ENCODE peak calls at places on chromosomes 2 and 18, in ten cellular contexts. I is Right ventricle myocardium inferior, A is pancreas, R is GM10248, L is tibial artery, S is RWPE1, D is midbrain, T is left ventricle myocardium superior, F is NCI-H1417, V is M059J. Q is an unnamed sample.

GRCh38 chr2:177474904-177475474 is 82.4 kb downstream of the AGPS start:
- DNase-seq in F (no peak), L (no peak), I (no peak), R (no peak), D (no peak), A (no peak), V (peak; percentile 67), S (peak; percentile 19), T (no peak), Q (peak; percentile 76)

GRCh38 chr2:174280596-174280995 is 32.3 kb upstream of the OLA1 start:
- DNase-seq in T (no peak), F (no peak), A (no peak), V (no peak), S (no peak), R (no peak), L (no peak), I (no peak), D (no peak), Q (no peak)

GRCh38 chr2:126802774-126803421 is 95.8 kb upstream of the TEX51 start:
- DNase-seq in F (no peak), D (no peak), V (no peak), L (no peak), T (no peak), I (no peak), A (no peak), R (no peak), S (no peak), Q (no peak)

GRCh38 chr2:209368924-209369323 is 54.9 kb upstream of the MAP2 start:
- DNase-seq in L (peak; percentile 27), F (no peak), S (peak; percentile 87), R (no peak), V (peak; percentile 100), I (no peak), T (peak; percentile 30), D (no peak), A (peak; percentile 65), Q (peak; percentile 100)

GRCh38 chr2:16559263-16559662 is 106.4 kb downstream of the CYRIA start:
- DNase-seq in T (no peak), F (no peak), L (no peak), D (no peak), R (no peak), V (no peak), A (no peak), S (no peak), I (no peak), Q (no peak)

GRCh38 chr2:17573806-17574175 is 33.3 kb downstream of the VSNL1 start:
- DNase-seq in A (no peak), L (no peak), V (no peak), R (no peak), I (no peak), S (no peak), F (no peak), T (no peak), D (no peak), Q (no peak)

GRCh38 chr2:121237336-121237979 is 47.5 kb downstream of the TFCP2L1 start:
- DNase-seq in S (no peak), V (no peak), L (no peak), D (no peak), I (no peak), R (no peak), F (no peak), A (peak; percentile 50), T (peak; percentile 36), Q (no peak)

GRCh38 chr18:59460060-59460395 is 101.0 kb upstream of the LMAN1 start:
- DNase-seq in V (no peak), F (no peak), L (no peak), I (no peak), D (no peak), T (no peak), A (no peak), R (no peak), S (no peak), Q (no peak)

GRCh38 chr18:76130845-76131244 is 364.2 kb downstream of the ZNF516 start:
- DNase-seq in D (no peak), F (no peak), T (no peak), A (no peak), V (no peak), S (no peak), L (peak; percentile 33), R (no peak), I (no peak), Q (peak; percentile 19)

GRCh38 chr2:51003345-51004192 is 28.4 kb downstream of the NRXN1 start:
- DNase-seq in A (no peak), D (no peak), F (no peak), V (no peak), I (no peak), T (no peak), R (no peak), L (no peak), S (no peak), Q (peak; percentile 81)

GRCh38 chr2:238929242-238930081 is 81.6 kb downstream of the TWIST2 start:
- DNase-seq in R (no peak), L (peak; percentile 76), I (peak; percentile 70), D (no peak), F (no peak), S (no peak), T (peak; percentile 68), A (no peak), V (no peak), Q (no peak)

GRCh38 chr2:555164-555922 is 121.9 kb downstream of the TMEM18 start:
- DNase-seq in R (no peak), T (no peak), S (no peak), D (no peak), A (no peak), F (no peak), V (no peak), I (no peak), L (no peak), Q (no peak)

GRCh38 chr2:222333397-222333796 is 34.6 kb upstream of the PAX3 start:
- DNase-seq in T (no peak), R (no peak), F (no peak), V (no peak), D (no peak), S (no peak), A (no peak), L (no peak), I (no peak), Q (no peak)

GRCh38 chr2:235661136-235661535 is 167.3 kb downstream of the AGAP1 start:
- DNase-seq in T (no peak), D (no peak), L (no peak), R (no peak), V (no peak), I (no peak), A (no peak), F (peak; percentile 90), S (no peak), Q (no peak)

GRCh38 chr2:44120428-44120827 is 48.2 kb upstream of the PPM1B start:
- DNase-seq in L (no peak), R (no peak), F (no peak), T (no peak), S (peak; percentile 30), V (peak; percentile 89), I (no peak), A (no peak), D (no peak), Q (peak; percentile 83)

Q was measured in bronchial epithelial cell.